ENCODE peak calls at places on chromosomes 2 and 18, in six cellular contexts. B is stimulated activated effector memory CD8-positive, alpha-beta T cell treated with anti-CD3 and anti-CD28 coated beads, Interleukin-12 subunit alpha, Interleukin-12 subunit beta, amount 100 ng/mL, for 72 hours; S is amniotic stem cell; M is cardiac fibroblast; X is heart left ventricle; W is coronary artery. J is an unnamed sample.

GRCh38 chr2:217743407-217743806 is 259.4 kb downstream of the TNS1 start:
- DNase-seq in S (no peak), X (no peak), M (no peak), B (peak; percentile 17), W (no peak), J (peak; percentile 38)

GRCh38 chr2:206981739-206982336 is 42.5 kb downstream of the CPO start:
- DNase-seq in S (peak; percentile 61), M (peak; percentile 84), X (peak; percentile 72), B (peak; percentile 49), W (peak; percentile 84), J (peak; percentile 85)

GRCh38 chr18:21703241-21703820 is 1.2 kb downstream of the ABHD3 start:
- DNase-seq in W (no peak), S (no peak), B (no peak), M (peak; percentile 54), X (no peak), J (no peak)

GRCh38 chr2:189179607-189179979 is at the start of gene COL5A2:
- DNase-seq in B (no peak), S (peak; percentile 83), M (peak; percentile 96), X (peak; percentile 29), W (peak; percentile 83), J (peak; percentile 76)

GRCh38 chr2:231181848-231182247 is 16.6 kb upstream of the ARMC9 start:
- DNase-seq in S (no peak), M (peak; percentile 63), B (no peak), W (peak; percentile 88), X (peak; percentile 86), J (peak; percentile 89)

GRCh38 chr2:57407742-57408343 is 638.8 kb upstream of the VRK2 start:
- DNase-seq in S (no peak), W (no peak), M (no peak), B (no peak), X (no peak), J (no peak)

GRCh38 chr2:113284481-113284880 is 5.8 kb upstream of the PAX8 start:
- DNase-seq in S (no peak), X (no peak), B (no peak), W (no peak), M (peak; percentile 18), J (no peak)

GRCh38 chr18:30113454-30113853 is 929.1 kb downstream of the DSC3 start:
- DNase-seq in M (no peak), B (no peak), S (no peak), X (no peak), W (no peak), J (no peak)

GRCh38 chr18:55422456-55423185 is 165.4 kb downstream of the TCF4 start:
- DNase-seq in M (peak; percentile 83), B (no peak), S (no peak), X (peak; percentile 47), W (no peak), J (peak; percentile 73)

GRCh38 chr2:42368817-42369550 is 8.0 kb upstream of the COX7A2L start:
- DNase-seq in S (no peak), W (no peak), M (peak; percentile 3), X (peak; percentile 51), B (no peak), J (no peak)

GRCh38 chr2:23925702-23926288 is 1.1 kb downstream of the ATAD2B start:
- DNase-seq in X (peak; percentile 53), M (peak; percentile 69), S (peak; percentile 28), W (no peak), B (no peak), J (peak; percentile 79)

GRCh38 chr2:85988210-85988913 is 99.6 kb upstream of the ST3GAL5 start:
- DNase-seq in W (no peak), X (no peak), M (peak; percentile 22), B (peak; percentile 33), S (no peak), J (peak; percentile 58)

GRCh38 chr2:119252186-119253113 is 28.8 kb downstream of the STEAP3 start:
- DNase-seq in X (no peak), M (peak; percentile 87), B (no peak), S (peak; percentile 82), W (no peak), J (no peak)

GRCh38 chr2:167054881-167055280 is 166.6 kb downstream of the XIRP2 start:
- DNase-seq in B (no peak), W (no peak), M (no peak), X (no peak), S (no peak), J (no peak)

J was measured in right atrium auricular region.